ENCODE peak calls at places on chromosomes 2 and 18, in six cellular contexts. One of them, this sample, is unnamed.
A peak's percentile ranks its signal among the peaks of the same experiment; 100 is the strongest.

GRCh38 chr18:49813071-49813320 is 337 bp downstream of the ACAA2 start:
- DNase-seq in SK-N-DZ: peak; percentile 18
- DNase-seq in HCT116: no peak
- DNase-seq in left colon: no peak
- DNase-seq in stimulated activated naive B cell treated with anti-CD40 and anti-IgM and Interleukin-4, amounts not matched to agents 10 μg/mL and 1 μg/mL and 100 μg/mL, for 72 hours: peak; percentile 19
- DNase-seq in activated CD4-positive, alpha-beta T cell treated with anti-CD3 and anti-CD28 coated beads for 48 hours: no peak
- DNase-seq in this sample: peak; percentile 35

GRCh38 chr2:165563468-165564225 is 94.1 kb downstream of the CSRNP3 start:
- DNase-seq in SK-N-DZ: peak; percentile 13
- DNase-seq in HCT116: no peak
- DNase-seq in left colon: no peak
- DNase-seq in stimulated activated naive B cell treated with anti-CD40 and anti-IgM and Interleukin-4, amounts not matched to agents 10 μg/mL and 1 μg/mL and 100 μg/mL, for 72 hours: no peak
- DNase-seq in activated CD4-positive, alpha-beta T cell treated with anti-CD3 and anti-CD28 coated beads for 48 hours: no peak
- DNase-seq in this sample: peak; percentile 27

GRCh38 chr2:148459300-148459891 is 185.2 kb upstream of the EPC2 start:
- DNase-seq in SK-N-DZ: no peak
- DNase-seq in HCT116: no peak
- DNase-seq in left colon: no peak
- DNase-seq in stimulated activated naive B cell treated with anti-CD40 and anti-IgM and Interleukin-4, amounts not matched to agents 10 μg/mL and 1 μg/mL and 100 μg/mL, for 72 hours: no peak
- DNase-seq in activated CD4-positive, alpha-beta T cell treated with anti-CD3 and anti-CD28 coated beads for 48 hours: no peak
- DNase-seq in this sample: no peak

GRCh38 chr18:59383831-59384230 is 24.8 kb upstream of the LMAN1 start:
- DNase-seq in SK-N-DZ: peak; percentile 62
- DNase-seq in HCT116: no peak
- DNase-seq in left colon: no peak
- DNase-seq in stimulated activated naive B cell treated with anti-CD40 and anti-IgM and Interleukin-4, amounts not matched to agents 10 μg/mL and 1 μg/mL and 100 μg/mL, for 72 hours: no peak
- DNase-seq in activated CD4-positive, alpha-beta T cell treated with anti-CD3 and anti-CD28 coated beads for 48 hours: no peak
- DNase-seq in this sample: no peak

GRCh38 chr18:35716169-35716831 is 134.8 kb downstream of the GALNT1 start:
- DNase-seq in SK-N-DZ: no peak
- DNase-seq in HCT116: no peak
- DNase-seq in left colon: no peak
- DNase-seq in stimulated activated naive B cell treated with anti-CD40 and anti-IgM and Interleukin-4, amounts not matched to agents 10 μg/mL and 1 μg/mL and 100 μg/mL, for 72 hours: no peak
- DNase-seq in activated CD4-positive, alpha-beta T cell treated with anti-CD3 and anti-CD28 coated beads for 48 hours: no peak
- DNase-seq in this sample: no peak

GRCh38 chr2:218990612-218991011 is 2.6 kb downstream of the CRYBA2 start:
- DNase-seq in SK-N-DZ: no peak
- DNase-seq in HCT116: no peak
- DNase-seq in left colon: no peak
- DNase-seq in stimulated activated naive B cell treated with anti-CD40 and anti-IgM and Interleukin-4, amounts not matched to agents 10 μg/mL and 1 μg/mL and 100 μg/mL, for 72 hours: no peak
- DNase-seq in activated CD4-positive, alpha-beta T cell treated with anti-CD3 and anti-CD28 coated beads for 48 hours: no peak
- DNase-seq in this sample: no peak

GRCh38 chr2:171389325-171389724 is 44.5 kb downstream of the METTL8 start:
- DNase-seq in SK-N-DZ: no peak
- DNase-seq in HCT116: no peak
- DNase-seq in left colon: no peak
- DNase-seq in stimulated activated naive B cell treated with anti-CD40 and anti-IgM and Interleukin-4, amounts not matched to agents 10 μg/mL and 1 μg/mL and 100 μg/mL, for 72 hours: no peak
- DNase-seq in activated CD4-positive, alpha-beta T cell treated with anti-CD3 and anti-CD28 coated beads for 48 hours: no peak
- DNase-seq in this sample: no peak

GRCh38 chr18:2139676-2140075 is 431.6 kb downstream of the METTL4 start:
- DNase-seq in SK-N-DZ: no peak
- DNase-seq in HCT116: no peak
- DNase-seq in left colon: no peak
- DNase-seq in stimulated activated naive B cell treated with anti-CD40 and anti-IgM and Interleukin-4, amounts not matched to agents 10 μg/mL and 1 μg/mL and 100 μg/mL, for 72 hours: no peak
- DNase-seq in activated CD4-positive, alpha-beta T cell treated with anti-CD3 and anti-CD28 coated beads for 48 hours: no peak
- DNase-seq in this sample: peak; percentile 62

GRCh38 chr2:10493636-10494281 is 45.6 kb upstream of the ODC1 start:
- DNase-seq in SK-N-DZ: no peak
- DNase-seq in HCT116: no peak
- DNase-seq in left colon: peak; percentile 85
- DNase-seq in stimulated activated naive B cell treated with anti-CD40 and anti-IgM and Interleukin-4, amounts not matched to agents 10 μg/mL and 1 μg/mL and 100 μg/mL, for 72 hours: peak; percentile 35
- DNase-seq in activated CD4-positive, alpha-beta T cell treated with anti-CD3 and anti-CD28 coated beads for 48 hours: peak; percentile 88
- DNase-seq in this sample: peak; percentile 98

GRCh38 chr2:209425082-209426071 is 1.5 kb downstream of the MAP2 start:
- DNase-seq in SK-N-DZ: peak; percentile 31
- DNase-seq in HCT116: peak; percentile 37
- DNase-seq in left colon: no peak
- DNase-seq in stimulated activated naive B cell treated with anti-CD40 and anti-IgM and Interleukin-4, amounts not matched to agents 10 μg/mL and 1 μg/mL and 100 μg/mL, for 72 hours: no peak
- DNase-seq in activated CD4-positive, alpha-beta T cell treated with anti-CD3 and anti-CD28 coated beads for 48 hours: peak; percentile 7
- DNase-seq in this sample: peak; percentile 63

GRCh38 chr2:172234716-172235661 is 132.3 kb upstream of the DLX2 start:
- DNase-seq in SK-N-DZ: peak; percentile 11
- DNase-seq in HCT116: no peak
- DNase-seq in left colon: peak; percentile 75
- DNase-seq in stimulated activated naive B cell treated with anti-CD40 and anti-IgM and Interleukin-4, amounts not matched to agents 10 μg/mL and 1 μg/mL and 100 μg/mL, for 72 hours: no peak
- DNase-seq in activated CD4-positive, alpha-beta T cell treated with anti-CD3 and anti-CD28 coated beads for 48 hours: peak; percentile 38
- DNase-seq in this sample: no peak

GRCh38 chr2:226746206-226746800 is 53.3 kb downstream of the IRS1 start:
- DNase-seq in SK-N-DZ: no peak
- DNase-seq in HCT116: no peak
- DNase-seq in left colon: no peak
- DNase-seq in stimulated activated naive B cell treated with anti-CD40 and anti-IgM and Interleukin-4, amounts not matched to agents 10 μg/mL and 1 μg/mL and 100 μg/mL, for 72 hours: no peak
- DNase-seq in activated CD4-positive, alpha-beta T cell treated with anti-CD3 and anti-CD28 coated beads for 48 hours: no peak
- DNase-seq in this sample: no peak

GRCh38 chr18:63578357-63578958 is 8.7 kb upstream of the SERPINB13 start:
- DNase-seq in SK-N-DZ: peak; percentile 36
- DNase-seq in HCT116: peak; percentile 41
- DNase-seq in left colon: no peak
- DNase-seq in stimulated activated naive B cell treated with anti-CD40 and anti-IgM and Interleukin-4, amounts not matched to agents 10 μg/mL and 1 μg/mL and 100 μg/mL, for 72 hours: no peak
- DNase-seq in activated CD4-positive, alpha-beta T cell treated with anti-CD3 and anti-CD28 coated beads for 48 hours: peak; percentile 15
- DNase-seq in this sample: peak; percentile 67

GRCh38 chr2:130819915-130820861 is 16.5 kb upstream of the ARHGEF4 start:
- DNase-seq in SK-N-DZ: peak; percentile 73
- DNase-seq in HCT116: no peak
- DNase-seq in left colon: no peak
- DNase-seq in stimulated activated naive B cell treated with anti-CD40 and anti-IgM and Interleukin-4, amounts not matched to agents 10 μg/mL and 1 μg/mL and 100 μg/mL, for 72 hours: no peak
- DNase-seq in activated CD4-positive, alpha-beta T cell treated with anti-CD3 and anti-CD28 coated beads for 48 hours: no peak
- DNase-seq in this sample: peak; percentile 48

GRCh38 chr2:240909216-240909974 is 3.3 kb downstream of the CROCC2 start:
- DNase-seq in SK-N-DZ: no peak
- DNase-seq in HCT116: no peak
- DNase-seq in left colon: no peak
- DNase-seq in stimulated activated naive B cell treated with anti-CD40 and anti-IgM and Interleukin-4, amounts not matched to agents 10 μg/mL and 1 μg/mL and 100 μg/mL, for 72 hours: no peak
- DNase-seq in activated CD4-positive, alpha-beta T cell treated with anti-CD3 and anti-CD28 coated beads for 48 hours: no peak
- DNase-seq in this sample: no peak

This sample was measured in MCF 10A.